ENCODE peak calls at places on chromosomes 2 and 18, in ten cellular contexts. T is left ventricle myocardium inferior, L is astrocyte of the cerebellum, U is right lobe of liver, Z is GM13977, P is AG09309, W is fibroblast of villous mesenchyme, C is ovary, G is lower leg skin, I is HepG2. F is an unnamed sample.

GRCh38 chr2:36911012-36911411 is 55.3 kb downstream of the STRN start:
- DNase-seq in T (no peak), L (no peak), U (no peak), Z (no peak), P (no peak), W (no peak), C (no peak), G (no peak), I (no peak), F (no peak)

GRCh38 chr2:62787381-62787780 is 81.9 kb downstream of the EHBP1 start:
- DNase-seq in T (no peak), L (peak; percentile 33), U (no peak), Z (peak; percentile 29), P (no peak), W (peak; percentile 42), C (no peak), G (no peak), I (no peak), F (no peak)

GRCh38 chr2:166609183-166609959 is 115.3 kb upstream of the SCN7A start:
- DNase-seq in T (no peak), L (no peak), U (no peak), Z (no peak), P (no peak), W (no peak), C (no peak), G (no peak), I (peak; percentile 81), F (no peak)

GRCh38 chr18:40687401-40687800 is 1267.6 kb upstream of the PIK3C3 start:
- DNase-seq in T (no peak), L (peak; percentile 4), U (no peak), Z (no peak), P (no peak), W (no peak), C (no peak), G (no peak), I (no peak), F (no peak)

GRCh38 chr2:120442541-120442922 is 96.6 kb downstream of the INHBB start:
- DNase-seq in T (no peak), L (no peak), U (no peak), Z (no peak), P (no peak), W (no peak), C (no peak), G (peak; percentile 69), I (no peak), F (no peak)

GRCh38 chr2:45353879-45354278 is 257.2 kb downstream of the SRBD1 start:
- DNase-seq in T (no peak), L (peak; percentile 89), U (no peak), Z (no peak), P (peak; percentile 92), W (peak; percentile 94), C (no peak), G (no peak), I (peak; percentile 51), F (no peak)

GRCh38 chr2:73285162-73285739 is 973 bp upstream of the FBXO41 start:
- DNase-seq in T (no peak), L (no peak), U (no peak), Z (peak; percentile 59), P (no peak), W (no peak), C (no peak), G (peak; percentile 81), I (no peak), F (no peak)

GRCh38 chr2:222270436-222270835 is 28.4 kb downstream of the PAX3 start:
- DNase-seq in T (no peak), L (no peak), U (no peak), Z (no peak), P (no peak), W (no peak), C (no peak), G (no peak), I (no peak), F (no peak)

GRCh38 chr2:225122582-225123486 is 80.6 kb upstream of the DOCK10 start:
- DNase-seq in T (no peak), L (no peak), U (no peak), Z (peak; percentile 13), P (no peak), W (peak; percentile 30), C (no peak), G (no peak), I (no peak), F (no peak)

GRCh38 chr2:64482765-64483504 is 29.0 kb downstream of the LGALSL start:
- DNase-seq in T (no peak), L (no peak), U (no peak), Z (no peak), P (no peak), W (no peak), C (no peak), G (no peak), I (no peak), F (no peak)

GRCh38 chr18:45657357-45658335 is 42.4 kb downstream of the SLC14A2 start:
- DNase-seq in T (no peak), L (no peak), U (no peak), Z (no peak), P (peak; percentile 14), W (no peak), C (no peak), G (no peak), I (no peak), F (no peak)

GRCh38 chr2:64143154-64144056 is 815 bp downstream of the PELI1 start:
- DNase-seq in T (peak; percentile 33), L (no peak), U (no peak), Z (peak; percentile 21), P (no peak), W (peak; percentile 44), C (no peak), G (no peak), I (peak; percentile 21), F (no peak)

GRCh38 chr2:42569116-42569711 is 782 bp downstream of the MTA3 start:
- DNase-seq in T (peak; percentile 17), L (no peak), U (peak; percentile 46), Z (peak; percentile 66), P (no peak), W (peak; percentile 43), C (peak; percentile 72), G (peak; percentile 80), I (peak; percentile 38), F (no peak)

GRCh38 chr2:210038078-210038477 is 35.6 kb downstream of the RPE start:
- DNase-seq in T (no peak), L (no peak), U (no peak), Z (no peak), P (no peak), W (no peak), C (no peak), G (no peak), I (no peak), F (no peak)

GRCh38 chr2:47653909-47654789 is 128.8 kb upstream of the MSH6 start:
- DNase-seq in T (no peak), L (no peak), U (no peak), Z (no peak), P (no peak), W (peak; percentile 36), C (peak; percentile 51), G (peak; percentile 45), I (peak; percentile 42), F (no peak)
- TF ChIP-seq CTCF in T (peak; percentile 11), L (peak; percentile 45), U (no peak), Z (peak; percentile 17), P (no peak), W (peak; percentile 49), C (no peak), G (no peak), I (peak; percentile 70), F (peak; percentile 28)

DNA sequence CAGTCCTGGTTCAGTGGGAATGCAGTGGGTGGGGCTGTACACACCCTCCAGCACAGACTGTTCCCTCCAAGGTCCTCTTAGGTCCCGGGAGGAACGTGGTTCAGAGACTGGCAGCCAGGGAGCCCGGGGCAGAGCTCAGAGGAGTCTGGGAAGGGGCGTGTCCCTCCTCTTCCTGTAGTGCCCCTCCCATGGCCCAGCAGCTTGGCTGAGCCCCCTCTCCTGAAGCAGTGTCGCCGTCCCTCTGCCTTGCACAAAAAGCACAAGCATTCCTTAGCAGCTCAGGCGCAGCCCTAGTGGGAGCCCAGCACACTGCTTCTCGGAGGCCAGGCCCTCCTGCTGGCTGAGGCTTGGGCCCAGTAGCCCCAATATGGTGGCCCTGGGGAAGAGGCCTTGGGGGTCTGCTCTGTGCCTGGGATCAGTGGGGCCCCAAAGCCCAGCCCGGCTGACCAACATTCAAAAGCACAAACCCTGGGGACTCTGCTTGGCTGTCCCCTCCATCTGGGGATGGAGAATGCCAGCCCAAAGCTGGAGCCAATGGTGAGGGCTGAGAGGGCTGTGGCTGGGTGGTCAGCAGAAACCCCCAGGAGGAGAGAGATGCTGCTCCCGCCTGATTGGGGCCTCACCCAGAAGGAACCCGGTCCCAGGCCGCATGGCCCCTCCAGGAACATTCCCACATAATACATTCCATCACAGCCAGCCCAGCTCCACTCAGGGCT is 17.5 kb upstream of the FAHD2A start:
- DNase-seq in T (peak; percentile 43), L (no peak), U (no peak), Z (no peak), P (no peak), W (no peak), C (peak; percentile 44), G (peak; percentile 88), I (no peak), F (peak; percentile 80)
- TF ChIP-seq CTCF in T (no peak), L (no peak), U (no peak), Z (no peak), P (no peak), W (no peak), C (no peak), G (no peak), I (no peak), F (no peak)

DNA sequence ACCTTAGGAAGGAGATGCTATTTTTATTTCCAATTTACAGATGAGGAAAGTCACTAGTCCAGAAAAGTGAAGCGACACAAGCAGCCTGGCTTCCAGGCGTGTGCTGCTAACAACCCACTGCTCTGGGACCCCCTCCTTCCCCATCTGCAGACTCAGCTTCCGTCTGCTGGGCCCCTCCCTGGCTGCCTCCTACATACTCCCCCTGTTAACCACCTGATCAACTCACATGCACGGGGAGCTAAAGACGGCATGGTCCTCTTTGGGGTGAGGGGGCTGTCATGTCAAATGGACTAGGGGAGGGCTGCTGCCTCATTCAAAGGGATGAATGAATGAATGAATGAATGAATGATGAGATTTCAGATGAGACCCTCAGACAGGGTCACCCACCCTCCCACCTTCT is 184.2 kb downstream of the CTIF start:
- DNase-seq in T (no peak), L (no peak), U (no peak), Z (no peak), P (no peak), W (no peak), C (no peak), G (no peak), I (no peak), F (no peak)
- TF ChIP-seq CTCF in T (no peak), L (no peak), U (no peak), Z (no peak), P (no peak), W (no peak), C (no peak), G (no peak), I (no peak), F (no peak)

DNA sequence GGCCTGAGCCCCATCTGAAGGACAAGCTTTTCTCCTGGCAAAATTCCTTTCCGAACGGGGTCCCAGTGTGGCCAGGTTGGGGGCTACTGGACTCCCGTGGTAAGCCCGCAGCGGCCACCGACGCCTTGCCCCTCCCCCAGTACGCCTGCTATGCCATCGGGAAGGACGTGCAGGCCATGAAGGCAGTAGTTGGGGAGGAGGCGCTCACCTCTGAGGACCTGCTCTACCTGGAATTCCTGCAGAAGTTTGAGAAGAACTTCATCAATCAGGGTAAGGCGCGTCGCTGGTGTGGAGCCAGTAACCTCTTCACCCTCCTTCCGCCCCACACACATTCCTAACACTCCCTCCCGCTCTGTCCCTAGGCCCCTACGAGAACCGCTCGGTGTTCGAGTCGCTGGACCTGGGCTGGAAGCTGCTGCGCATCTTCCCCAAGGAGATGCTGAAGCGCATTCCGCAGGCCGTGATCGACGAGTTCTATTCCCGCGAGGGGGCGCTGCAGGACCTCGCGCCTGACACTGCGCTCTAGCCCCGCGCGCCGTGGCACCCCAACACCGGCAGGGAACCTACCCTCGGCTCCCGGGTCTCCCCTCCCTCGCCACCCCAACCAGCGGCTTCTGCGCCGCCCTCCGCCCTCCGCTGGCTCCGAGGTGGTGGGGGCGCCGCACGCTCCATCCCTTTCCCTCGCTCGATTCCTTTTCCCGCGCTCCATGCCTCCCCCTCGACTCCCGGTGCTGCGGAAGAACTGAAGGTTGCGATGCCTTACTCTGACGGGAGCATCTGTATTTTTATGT is 13.6 kb upstream of the ANKRD53 start:
- DNase-seq in T (peak; percentile 73), L (no peak), U (peak; percentile 62), Z (peak; percentile 85), P (no peak), W (peak; percentile 68), C (peak; percentile 80), G (peak; percentile 95), I (peak; percentile 22), F (peak; percentile 88)
- TF ChIP-seq CTCF in T (peak; percentile 81), L (peak; percentile 72), U (peak; percentile 78), Z (peak; percentile 94), P (peak; percentile 79), W (peak; percentile 78), C (peak; percentile 73), G (no peak), I (peak; percentile 96), F (peak; percentile 82)